ENCODE peak calls at places on chromosomes 7 and 10, in four cellular contexts. P is neuronal stem cell, Y is heart left ventricle, R is RWPE2. A is an unnamed sample. For H3K4me1, the result is how much of the 10 kb centered on the place peaks cover.

GRCh38 chr10:130079614-130080460 is 30.8 kb downstream of the C10orf143 start:
- DNase-seq in R (no peak), Y (no peak), P (no peak), A (no peak)

GRCh38 chr7:138127996-138128395 is 51.7 kb downstream of the AKR1D1 start:
- DNase-seq in R (no peak), Y (no peak), P (no peak), A (no peak)

GRCh38 chr7:68425377-68425776 is 1172.9 kb upstream of the AUTS2 start:
- DNase-seq in Y (no peak), P (no peak), R (no peak), A (no peak)

GRCh38 chr10:24235471-24235870 is 26.5 kb downstream of the KIAA1217 start:
- DNase-seq in Y (no peak), R (no peak), P (no peak), A (no peak)

GRCh38 chr10:13291821-13292773 is 7.8 kb downstream of the PHYH start:
- DNase-seq in Y (no peak), R (no peak), P (no peak), A (no peak)

GRCh38 chr10:14016942-14017341 is 313.8 kb downstream of the FRMD4A start:
- DNase-seq in P (no peak), R (no peak), Y (no peak), A (no peak)

GRCh38 chr10:86751477-86751876 is 4.9 kb upstream of the BMPR1A start:
- DNase-seq in Y (no peak), R (no peak), P (no peak), A (no peak)

GRCh38 chr10:103759100-103759781 is 96.1 kb downstream of the SH3PXD2A start:
- DNase-seq in R (no peak), P (no peak), Y (peak), A (no peak)

GRCh38 chr10:68877482-68877881 is 23.6 kb upstream of the DDX50 start:
- DNase-seq in R (no peak), P (no peak), Y (no peak), A (no peak)

GRCh38 chr10:62852961-62853702 is 37.0 kb upstream of the EGR2 start:
- DNase-seq in R (no peak), P (no peak), Y (no peak), A (no peak)

GRCh38 chr7:44962483-44963251 is 16.1 kb downstream of the MYO1G start:
- DNase-seq in P (no peak), R (peak), Y (no peak), A (no peak)

GRCh38 chr10:124100124-124100523 is 6.7 kb upstream of the CHST15 start:
- DNase-seq in Y (no peak), P (no peak), R (no peak), A (no peak)

GRCh38 chr7:112112822-112113255 is 93.4 kb downstream of the DOCK4 start:
- DNase-seq in R (no peak), P (no peak), Y (no peak), A (no peak)

GRCh38 chr7:147412109-147412508 is 1178.5 kb upstream of the C7orf33 start:
- DNase-seq in P (no peak), Y (no peak), R (no peak), A (no peak)

GRCh38 chr7:12315049-12315448 is 88.6 kb downstream of the VWDE start:
- DNase-seq in R (no peak), P (no peak), Y (no peak), A (no peak)

GRCh38 chr7:47405921-47406765 is 175.8 kb downstream of the TNS3 start:
- DNase-seq in R (peak), Y (peak), P (no peak), A (no peak)

GRCh38 chr10:71528371-71529202 is 131.9 kb downstream of the CDH23 start:
- DNase-seq in Y (no peak), R (no peak), P (peak), A (no peak)

GRCh38 chr7:91556239-91556638 is 292.0 kb downstream of the FZD1 start:
- DNase-seq in P (no peak), R (no peak), Y (no peak), A (no peak)

GRCh38 chr7:131692131-131692960 is 135.9 kb upstream of the PODXL start:
- DNase-seq in Y (peak), P (peak), R (no peak), A (no peak)

GRCh38 chr10:24237801-24238390 is 29.0 kb downstream of the KIAA1217 start:
- DNase-seq in Y (no peak), R (no peak), P (no peak), A (no peak)

GRCh38 chr7:137636376-137636775 is 210.4 kb downstream of the DGKI start:
- DNase-seq in Y (no peak), R (no peak), P (no peak), A (no peak)

GRCh38 chr10:95405655-95406054 is 114.9 kb upstream of the PDLIM1 start:
- DNase-seq in Y (no peak), P (no peak), R (no peak), A (no peak)
- H3K4me1 ChIP-seq in Y (half or more), P (under half), R (under half), A (under half)

DNA sequence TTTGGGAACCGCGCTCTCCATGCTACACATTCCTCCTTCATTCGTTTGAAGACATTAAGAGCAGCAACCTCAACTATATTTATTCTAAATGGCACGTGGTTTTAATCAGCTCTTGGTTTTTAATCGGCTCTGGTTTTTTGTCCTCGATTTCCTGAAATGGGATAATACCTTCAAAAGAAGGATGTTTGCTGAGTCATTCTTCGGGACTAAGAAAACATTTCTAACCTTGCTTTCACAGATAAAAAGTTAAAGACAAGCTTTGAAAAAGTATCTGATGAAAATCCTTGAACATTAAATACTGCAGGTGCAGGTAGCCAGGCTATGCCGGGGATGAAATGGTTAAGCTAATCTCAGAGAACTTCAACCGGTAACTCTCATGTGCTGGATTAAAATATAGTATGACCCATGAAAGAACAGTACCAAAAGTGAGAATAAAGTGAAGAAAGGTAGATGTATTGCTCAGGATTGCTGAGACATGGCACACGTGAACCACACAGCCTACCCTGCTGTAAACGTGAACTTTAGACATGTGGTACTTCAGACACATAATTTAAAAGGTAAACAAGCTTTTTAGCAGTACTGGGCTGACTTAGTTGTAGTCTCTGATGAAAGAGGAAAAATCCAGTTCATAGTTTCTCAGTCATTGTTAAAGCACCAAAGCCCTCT is 89.0 kb downstream of the PTPRN2 start:
- DNase-seq in P (no peak), Y (no peak), R (no peak), A (no peak)
- H3K4me1 ChIP-seq in P (under half), Y (under half), R (under half), A (under half)

DNA sequence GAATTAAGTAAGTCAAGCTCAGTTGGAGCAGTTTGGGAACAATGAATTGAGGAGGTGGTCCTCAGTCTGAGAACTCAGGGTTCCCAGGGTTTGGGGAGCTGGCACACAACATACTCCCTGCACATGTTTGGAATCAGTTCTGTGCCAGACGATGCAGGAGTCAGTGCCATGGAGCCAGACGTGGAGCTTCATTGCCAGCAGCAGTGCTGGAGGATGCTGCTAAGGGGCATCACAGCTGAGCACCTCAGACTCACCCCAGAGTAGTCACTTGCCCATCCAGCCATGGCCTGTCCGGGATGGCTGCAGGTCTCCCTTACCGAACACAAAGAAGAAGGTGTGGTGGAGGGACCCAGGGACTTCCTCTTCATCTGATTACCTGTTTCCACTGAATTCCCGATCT is 7.9 kb downstream of the GIMAP5 start:
- DNase-seq in Y (no peak), R (no peak), P (no peak), A (no peak)
- H3K4me1 ChIP-seq in Y (half or more), R (under half), P (under half), A (half or more)

DNA sequence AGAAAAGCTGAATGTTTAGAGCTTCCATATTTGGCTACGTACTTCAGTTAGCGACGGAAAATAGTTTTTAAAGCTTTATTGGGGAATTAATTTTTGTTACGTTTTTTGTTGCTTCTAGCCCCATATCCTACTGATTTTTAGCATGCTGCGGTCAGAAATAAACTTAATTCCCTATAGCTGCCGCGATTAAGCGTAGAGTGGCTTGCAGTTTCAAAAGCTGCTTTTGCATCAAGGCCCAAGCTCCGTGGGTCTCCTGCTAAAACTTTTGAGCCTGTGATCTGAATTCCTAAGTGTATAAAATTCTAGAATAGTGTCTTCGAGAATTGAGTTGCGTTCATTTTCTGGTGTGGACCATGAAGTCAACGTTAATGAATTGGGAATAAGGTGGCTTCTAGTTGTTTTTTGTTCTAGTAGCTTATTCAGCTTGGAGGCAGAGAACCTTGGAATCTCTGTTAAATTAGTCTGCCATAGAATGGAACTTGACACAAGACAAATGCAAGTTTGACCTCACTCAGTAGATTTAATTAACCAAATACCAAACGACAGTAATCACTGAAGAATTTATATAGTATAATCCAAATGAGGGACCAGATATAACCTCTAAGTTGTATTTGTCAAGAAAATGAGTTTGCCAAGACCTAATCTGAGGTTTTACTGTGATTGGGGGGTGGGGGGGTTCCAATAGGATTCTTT is 977 bp downstream of the CALU start:
- DNase-seq in R (no peak), Y (no peak), P (no peak), A (no peak)
- H3K4me1 ChIP-seq in R (under half), Y (half or more), P (under half), A (under half)

A was measured in effector memory CD4-positive, alpha-beta T cell.